ENCODE peak calls at places on chromosomes 16 and 17, in seven cellular contexts. One of them, this sample, is unnamed.

GRCh38 chr17:76887809-76888208 is 19.6 kb downstream of the MGAT5B start:
- DNase-seq in heart left ventricle: no peak
- DNase-seq in HFF-Myc: no peak
- DNase-seq in fibroblast of lung: no peak
- DNase-seq in AG04450: no peak
- DNase-seq in brain microvascular endothelial cell: no peak
- DNase-seq in heart right ventricle: no peak
- DNase-seq in this sample: no peak

GRCh38 chr16:22220076-22220453 is 14.0 kb downstream of the EEF2K start:
- DNase-seq in heart left ventricle: peak; percentile 86
- DNase-seq in HFF-Myc: no peak
- DNase-seq in fibroblast of lung: peak; percentile 27
- DNase-seq in AG04450: no peak
- DNase-seq in brain microvascular endothelial cell: no peak
- DNase-seq in heart right ventricle: peak; percentile 66
- DNase-seq in this sample: peak; percentile 46

GRCh38 chr17:42067371-42068180 is 17.2 kb upstream of the C17orf113 start:
- DNase-seq in heart left ventricle: peak; percentile 51
- DNase-seq in HFF-Myc: no peak
- DNase-seq in fibroblast of lung: peak; percentile 11
- DNase-seq in AG04450: no peak
- DNase-seq in brain microvascular endothelial cell: peak; percentile 46
- DNase-seq in heart right ventricle: peak; percentile 67
- DNase-seq in this sample: peak; percentile 47

GRCh38 chr16:22424161-22424937 is 49.9 kb upstream of the CDR2 start:
- DNase-seq in heart left ventricle: peak; percentile 45
- DNase-seq in HFF-Myc: no peak
- DNase-seq in fibroblast of lung: peak; percentile 27
- DNase-seq in AG04450: no peak
- DNase-seq in brain microvascular endothelial cell: no peak
- DNase-seq in heart right ventricle: peak; percentile 25
- DNase-seq in this sample: no peak

GRCh38 chr17:82419471-82419995 is 1.1 kb upstream of the OGFOD3 start:
- DNase-seq in heart left ventricle: no peak
- DNase-seq in HFF-Myc: no peak
- DNase-seq in fibroblast of lung: no peak
- DNase-seq in AG04450: no peak
- DNase-seq in brain microvascular endothelial cell: no peak
- DNase-seq in heart right ventricle: no peak
- DNase-seq in this sample: no peak

GRCh38 chr16:77396461-77396860 is 38.4 kb downstream of the ADAMTS18 start:
- DNase-seq in heart left ventricle: no peak
- DNase-seq in HFF-Myc: no peak
- DNase-seq in fibroblast of lung: no peak
- DNase-seq in AG04450: no peak
- DNase-seq in brain microvascular endothelial cell: no peak
- DNase-seq in heart right ventricle: no peak
- DNase-seq in this sample: no peak

GRCh38 chr16:28986492-28986891 is 1.6 kb downstream of the LAT start:
- DNase-seq in heart left ventricle: no peak
- DNase-seq in HFF-Myc: no peak
- DNase-seq in fibroblast of lung: no peak
- DNase-seq in AG04450: no peak
- DNase-seq in brain microvascular endothelial cell: no peak
- DNase-seq in heart right ventricle: no peak
- DNase-seq in this sample: no peak

GRCh38 chr16:642189-643049 is 791 bp downstream of the MCRIP2 start:
- DNase-seq in heart left ventricle: peak; percentile 81
- DNase-seq in HFF-Myc: no peak
- DNase-seq in fibroblast of lung: peak; percentile 17
- DNase-seq in AG04450: no peak
- DNase-seq in brain microvascular endothelial cell: no peak
- DNase-seq in heart right ventricle: peak; percentile 69
- DNase-seq in this sample: no peak

GRCh38 chr17:38602453-38602852 is 3.3 kb downstream of the SRCIN1 start:
- DNase-seq in heart left ventricle: no peak
- DNase-seq in HFF-Myc: no peak
- DNase-seq in fibroblast of lung: no peak
- DNase-seq in AG04450: no peak
- DNase-seq in brain microvascular endothelial cell: no peak
- DNase-seq in heart right ventricle: no peak
- DNase-seq in this sample: peak; percentile 23

GRCh38 chr16:23670137-23670776 is 8.4 kb upstream of the PLK1 start:
- DNase-seq in heart left ventricle: no peak
- DNase-seq in HFF-Myc: no peak
- DNase-seq in fibroblast of lung: peak; percentile 93
- DNase-seq in AG04450: peak; percentile 76
- DNase-seq in brain microvascular endothelial cell: peak; percentile 79
- DNase-seq in heart right ventricle: no peak
- DNase-seq in this sample: peak; percentile 75

GRCh38 chr16:30090607-30091332 is 954 bp downstream of the TBX6 start:
- DNase-seq in heart left ventricle: no peak
- DNase-seq in HFF-Myc: no peak
- DNase-seq in fibroblast of lung: no peak
- DNase-seq in AG04450: no peak
- DNase-seq in brain microvascular endothelial cell: no peak
- DNase-seq in heart right ventricle: no peak
- DNase-seq in this sample: no peak
- H3K4me3 ChIP-seq in heart left ventricle: peak overlapping the region; percentile 57
- H3K4me3 ChIP-seq in HFF-Myc: no peak overlapping the region
- H3K4me3 ChIP-seq in fibroblast of lung: no peak overlapping the region
- H3K4me3 ChIP-seq in AG04450: no peak overlapping the region
- H3K4me3 ChIP-seq in brain microvascular endothelial cell: no peak overlapping the region
- H3K4me3 ChIP-seq in heart right ventricle: peak overlapping the region; percentile 62
- H3K4me3 ChIP-seq in this sample: no peak overlapping the region

GRCh38 chr17:4304417-4305027 is 40.7 kb upstream of the ANKFY1 start:
- DNase-seq in heart left ventricle: peak; percentile 32
- DNase-seq in HFF-Myc: no peak
- DNase-seq in fibroblast of lung: no peak
- DNase-seq in AG04450: no peak
- DNase-seq in brain microvascular endothelial cell: peak; percentile 49
- DNase-seq in heart right ventricle: no peak
- DNase-seq in this sample: peak; percentile 67

GRCh38 chr17:4305224-4305623 is 41.4 kb upstream of the ANKFY1 start:
- DNase-seq in heart left ventricle: no peak
- DNase-seq in HFF-Myc: no peak
- DNase-seq in fibroblast of lung: no peak
- DNase-seq in AG04450: no peak
- DNase-seq in brain microvascular endothelial cell: no peak
- DNase-seq in heart right ventricle: no peak
- DNase-seq in this sample: no peak

GRCh38 chr17:4295686-4296085 is 31.9 kb upstream of the ANKFY1 start:
- DNase-seq in heart left ventricle: no peak
- DNase-seq in HFF-Myc: no peak
- DNase-seq in fibroblast of lung: no peak
- DNase-seq in AG04450: no peak
- DNase-seq in brain microvascular endothelial cell: no peak
- DNase-seq in heart right ventricle: no peak
- DNase-seq in this sample: no peak

GRCh38 chr17:4297351-4297750 is 33.6 kb upstream of the ANKFY1 start:
- DNase-seq in heart left ventricle: no peak
- DNase-seq in HFF-Myc: no peak
- DNase-seq in fibroblast of lung: peak; percentile 51
- DNase-seq in AG04450: no peak
- DNase-seq in brain microvascular endothelial cell: no peak
- DNase-seq in heart right ventricle: no peak
- DNase-seq in this sample: peak; percentile 18

GRCh38 chr17:4301066-4301465 is 37.3 kb upstream of the ANKFY1 start:
- DNase-seq in heart left ventricle: peak; percentile 42
- DNase-seq in HFF-Myc: no peak
- DNase-seq in fibroblast of lung: no peak
- DNase-seq in AG04450: no peak
- DNase-seq in brain microvascular endothelial cell: no peak
- DNase-seq in heart right ventricle: peak; percentile 19
- DNase-seq in this sample: no peak
- TF ChIP-seq CTCF in heart left ventricle: no peak
- TF ChIP-seq CTCF in HFF-Myc: no peak
- TF ChIP-seq CTCF in fibroblast of lung: no peak
- TF ChIP-seq CTCF in AG04450: no peak
- TF ChIP-seq CTCF in brain microvascular endothelial cell: no peak
- TF ChIP-seq CTCF in heart right ventricle: no peak
- TF ChIP-seq CTCF in this sample: no peak

GRCh38 chr17:45230787-45231480 is 9.2 kb downstream of the FMNL1 start:
- DNase-seq in heart left ventricle: peak; percentile 87
- DNase-seq in HFF-Myc: no peak
- DNase-seq in fibroblast of lung: peak; percentile 23
- DNase-seq in AG04450: no peak
- DNase-seq in brain microvascular endothelial cell: no peak
- DNase-seq in heart right ventricle: peak; percentile 78
- DNase-seq in this sample: peak; percentile 44

GRCh38 chr17:45231481-45232116 is 9.9 kb downstream of the FMNL1 start:
- DNase-seq in heart left ventricle: peak; percentile 41
- DNase-seq in HFF-Myc: no peak
- DNase-seq in fibroblast of lung: no peak
- DNase-seq in AG04450: no peak
- DNase-seq in brain microvascular endothelial cell: no peak
- DNase-seq in heart right ventricle: peak; percentile 39
- DNase-seq in this sample: peak; percentile 22

GRCh38 chr17:45233423-45233924 is 11.8 kb downstream of the FMNL1 start:
- DNase-seq in heart left ventricle: no peak
- DNase-seq in HFF-Myc: no peak
- DNase-seq in fibroblast of lung: no peak
- DNase-seq in AG04450: no peak
- DNase-seq in brain microvascular endothelial cell: no peak
- DNase-seq in heart right ventricle: no peak
- DNase-seq in this sample: no peak

GRCh38 chr17:45234641-45235040 is 13.0 kb downstream of the FMNL1 start:
- DNase-seq in heart left ventricle: no peak
- DNase-seq in HFF-Myc: no peak
- DNase-seq in fibroblast of lung: no peak
- DNase-seq in AG04450: no peak
- DNase-seq in brain microvascular endothelial cell: no peak
- DNase-seq in heart right ventricle: no peak
- DNase-seq in this sample: no peak

GRCh38 chr17:45232514-45233422 is 11.1 kb downstream of the FMNL1 start:
- DNase-seq in heart left ventricle: no peak
- DNase-seq in HFF-Myc: no peak
- DNase-seq in fibroblast of lung: no peak
- DNase-seq in AG04450: no peak
- DNase-seq in brain microvascular endothelial cell: no peak
- DNase-seq in heart right ventricle: no peak
- DNase-seq in this sample: no peak
- H3K4me3 ChIP-seq in heart left ventricle: no peak overlapping the region
- H3K4me3 ChIP-seq in HFF-Myc: no peak overlapping the region
- H3K4me3 ChIP-seq in fibroblast of lung: no peak overlapping the region
- H3K4me3 ChIP-seq in AG04450: no peak overlapping the region
- H3K4me3 ChIP-seq in brain microvascular endothelial cell: no peak overlapping the region
- H3K4me3 ChIP-seq in heart right ventricle: no peak overlapping the region
- H3K4me3 ChIP-seq in this sample: no peak overlapping the region

GRCh38 chr16:2009791-2010510 is at the start of gene ZNF598:
- DNase-seq in heart left ventricle: peak; percentile 90
- DNase-seq in HFF-Myc: no peak
- DNase-seq in fibroblast of lung: peak; percentile 85
- DNase-seq in AG04450: no peak
- DNase-seq in brain microvascular endothelial cell: peak; percentile 51
- DNase-seq in heart right ventricle: peak; percentile 87
- DNase-seq in this sample: peak; percentile 85
- TF ChIP-seq CTCF in heart left ventricle: peak; percentile 6
- TF ChIP-seq CTCF in HFF-Myc: no peak
- TF ChIP-seq CTCF in fibroblast of lung: no peak
- TF ChIP-seq CTCF in AG04450: no peak
- TF ChIP-seq CTCF in brain microvascular endothelial cell: no peak
- TF ChIP-seq CTCF in heart right ventricle: peak; percentile 25
- TF ChIP-seq CTCF in this sample: no peak

GRCh38 chr16:17831330-17831729 is 360.6 kb upstream of the XYLT1 start:
- DNase-seq in heart left ventricle: no peak
- DNase-seq in HFF-Myc: no peak
- DNase-seq in fibroblast of lung: no peak
- DNase-seq in AG04450: no peak
- DNase-seq in brain microvascular endothelial cell: peak; percentile 20
- DNase-seq in heart right ventricle: no peak
- DNase-seq in this sample: peak; percentile 36
- H3K4me3 ChIP-seq in heart left ventricle: no peak overlapping the region
- H3K4me3 ChIP-seq in HFF-Myc: no peak overlapping the region
- H3K4me3 ChIP-seq in fibroblast of lung: no peak overlapping the region
- H3K4me3 ChIP-seq in AG04450: no peak overlapping the region
- H3K4me3 ChIP-seq in brain microvascular endothelial cell: no peak overlapping the region
- H3K4me3 ChIP-seq in heart right ventricle: no peak overlapping the region
- H3K4me3 ChIP-seq in this sample: no peak overlapping the region